ENCODE peak calls at places on chromosome 4, in eight cellular contexts. One of them, this sample, is unnamed.

GRCh38 chr4:52198356-52198755 is 147.3 kb downstream of the SPATA18 start:
- DNase-seq in astrocyte of the spinal cord: no peak
- DNase-seq in NCI-H2081: no peak
- DNase-seq in neural crest cell: no peak
- DNase-seq in amygdala: no peak
- DNase-seq in fibroblast of pulmonary artery: no peak
- DNase-seq in sciatic nerve: no peak
- DNase-seq in activated T-cell treated with anti-CD3 and anti-CD28 coated beads, Interleukin-2, amount 50 U/mL, for 72 hours: no peak
- DNase-seq in this sample: no peak

GRCh38 chr4:23361453-23361852 is 528.4 kb downstream of the PPARGC1A start:
- DNase-seq in astrocyte of the spinal cord: no peak
- DNase-seq in NCI-H2081: no peak
- DNase-seq in neural crest cell: no peak
- DNase-seq in amygdala: no peak
- DNase-seq in fibroblast of pulmonary artery: no peak
- DNase-seq in sciatic nerve: no peak
- DNase-seq in activated T-cell treated with anti-CD3 and anti-CD28 coated beads, Interleukin-2, amount 50 U/mL, for 72 hours: no peak
- DNase-seq in this sample: no peak

GRCh38 chr4:186644737-186645261 is 78.9 kb downstream of the FAT1 start:
- DNase-seq in astrocyte of the spinal cord: peak
- DNase-seq in NCI-H2081: no peak
- DNase-seq in neural crest cell: no peak
- DNase-seq in amygdala: no peak
- DNase-seq in fibroblast of pulmonary artery: peak
- DNase-seq in sciatic nerve: no peak
- DNase-seq in activated T-cell treated with anti-CD3 and anti-CD28 coated beads, Interleukin-2, amount 50 U/mL, for 72 hours: no peak
- DNase-seq in this sample: no peak

GRCh38 chr4:78213218-78213617 is 156.1 kb downstream of the FRAS1 start:
- DNase-seq in astrocyte of the spinal cord: no peak
- DNase-seq in NCI-H2081: no peak
- DNase-seq in neural crest cell: no peak
- DNase-seq in amygdala: no peak
- DNase-seq in fibroblast of pulmonary artery: no peak
- DNase-seq in sciatic nerve: no peak
- DNase-seq in activated T-cell treated with anti-CD3 and anti-CD28 coated beads, Interleukin-2, amount 50 U/mL, for 72 hours: no peak
- DNase-seq in this sample: peak

GRCh38 chr4:110211007-110211769 is 12.8 kb upstream of the ELOVL6 start:
- DNase-seq in astrocyte of the spinal cord: peak
- DNase-seq in NCI-H2081: no peak
- DNase-seq in neural crest cell: no peak
- DNase-seq in amygdala: no peak
- DNase-seq in fibroblast of pulmonary artery: peak
- DNase-seq in sciatic nerve: no peak
- DNase-seq in activated T-cell treated with anti-CD3 and anti-CD28 coated beads, Interleukin-2, amount 50 U/mL, for 72 hours: peak
- DNase-seq in this sample: peak

GRCh38 chr4:102715057-102715456 is 45.7 kb downstream of the MANBA start:
- DNase-seq in astrocyte of the spinal cord: no peak
- DNase-seq in NCI-H2081: no peak
- DNase-seq in neural crest cell: no peak
- DNase-seq in amygdala: no peak
- DNase-seq in fibroblast of pulmonary artery: no peak
- DNase-seq in sciatic nerve: no peak
- DNase-seq in activated T-cell treated with anti-CD3 and anti-CD28 coated beads, Interleukin-2, amount 50 U/mL, for 72 hours: no peak
- DNase-seq in this sample: no peak

GRCh38 chr4:4408576-4409335 is 21.9 kb downstream of the NSG1 start:
- DNase-seq in astrocyte of the spinal cord: no peak
- DNase-seq in NCI-H2081: no peak
- DNase-seq in neural crest cell: no peak
- DNase-seq in amygdala: no peak
- DNase-seq in fibroblast of pulmonary artery: no peak
- DNase-seq in sciatic nerve: no peak
- DNase-seq in activated T-cell treated with anti-CD3 and anti-CD28 coated beads, Interleukin-2, amount 50 U/mL, for 72 hours: no peak
- DNase-seq in this sample: no peak

GRCh38 chr4:7518871-7519637 is 84.3 kb upstream of the PSAPL1 start:
- DNase-seq in astrocyte of the spinal cord: no peak
- DNase-seq in NCI-H2081: peak
- DNase-seq in neural crest cell: no peak
- DNase-seq in amygdala: no peak
- DNase-seq in fibroblast of pulmonary artery: no peak
- DNase-seq in sciatic nerve: no peak
- DNase-seq in activated T-cell treated with anti-CD3 and anti-CD28 coated beads, Interleukin-2, amount 50 U/mL, for 72 hours: no peak
- DNase-seq in this sample: peak

GRCh38 chr4:174420317-174420716 is 102.0 kb downstream of the HPGD start:
- DNase-seq in astrocyte of the spinal cord: no peak
- DNase-seq in NCI-H2081: no peak
- DNase-seq in neural crest cell: no peak
- DNase-seq in amygdala: no peak
- DNase-seq in fibroblast of pulmonary artery: no peak
- DNase-seq in sciatic nerve: no peak
- DNase-seq in activated T-cell treated with anti-CD3 and anti-CD28 coated beads, Interleukin-2, amount 50 U/mL, for 72 hours: no peak
- DNase-seq in this sample: no peak

GRCh38 chr4:41301137-41301536 is 44.4 kb downstream of the UCHL1 start:
- DNase-seq in astrocyte of the spinal cord: no peak
- DNase-seq in NCI-H2081: no peak
- DNase-seq in neural crest cell: no peak
- DNase-seq in amygdala: no peak
- DNase-seq in fibroblast of pulmonary artery: no peak
- DNase-seq in sciatic nerve: no peak
- DNase-seq in activated T-cell treated with anti-CD3 and anti-CD28 coated beads, Interleukin-2, amount 50 U/mL, for 72 hours: no peak
- DNase-seq in this sample: no peak

GRCh38 chr4:19940861-19941260 is 310.8 kb upstream of the SLIT2 start:
- DNase-seq in astrocyte of the spinal cord: no peak
- DNase-seq in NCI-H2081: no peak
- DNase-seq in neural crest cell: no peak
- DNase-seq in amygdala: no peak
- DNase-seq in fibroblast of pulmonary artery: no peak
- DNase-seq in sciatic nerve: no peak
- DNase-seq in activated T-cell treated with anti-CD3 and anti-CD28 coated beads, Interleukin-2, amount 50 U/mL, for 72 hours: no peak
- DNase-seq in this sample: no peak

GRCh38 chr4:141375855-141376254 is 155.2 kb downstream of the ZNF330 start:
- DNase-seq in astrocyte of the spinal cord: peak
- DNase-seq in NCI-H2081: no peak
- DNase-seq in neural crest cell: no peak
- DNase-seq in amygdala: no peak
- DNase-seq in fibroblast of pulmonary artery: peak
- DNase-seq in sciatic nerve: no peak
- DNase-seq in activated T-cell treated with anti-CD3 and anti-CD28 coated beads, Interleukin-2, amount 50 U/mL, for 72 hours: no peak
- DNase-seq in this sample: peak

GRCh38 chr4:108651068-108651794 is 832 bp downstream of the OSTC start:
- DNase-seq in astrocyte of the spinal cord: peak
- DNase-seq in NCI-H2081: no peak
- DNase-seq in neural crest cell: peak
- DNase-seq in amygdala: no peak
- DNase-seq in fibroblast of pulmonary artery: peak
- DNase-seq in sciatic nerve: no peak
- DNase-seq in activated T-cell treated with anti-CD3 and anti-CD28 coated beads, Interleukin-2, amount 50 U/mL, for 72 hours: no peak
- DNase-seq in this sample: peak

GRCh38 chr4:20086768-20087167 is 164.9 kb upstream of the SLIT2 start:
- DNase-seq in astrocyte of the spinal cord: no peak
- DNase-seq in NCI-H2081: no peak
- DNase-seq in neural crest cell: no peak
- DNase-seq in amygdala: no peak
- DNase-seq in fibroblast of pulmonary artery: no peak
- DNase-seq in sciatic nerve: no peak
- DNase-seq in activated T-cell treated with anti-CD3 and anti-CD28 coated beads, Interleukin-2, amount 50 U/mL, for 72 hours: no peak
- DNase-seq in this sample: peak

GRCh38 chr4:170940043-170940724 is 850.4 kb upstream of the AADAT start:
- DNase-seq in astrocyte of the spinal cord: no peak
- DNase-seq in NCI-H2081: no peak
- DNase-seq in neural crest cell: no peak
- DNase-seq in amygdala: no peak
- DNase-seq in fibroblast of pulmonary artery: no peak
- DNase-seq in sciatic nerve: no peak
- DNase-seq in activated T-cell treated with anti-CD3 and anti-CD28 coated beads, Interleukin-2, amount 50 U/mL, for 72 hours: no peak
- DNase-seq in this sample: no peak

GRCh38 chr4:2337131-2337723 is 75.3 kb upstream of the MXD4 start:
- DNase-seq in astrocyte of the spinal cord: no peak
- DNase-seq in NCI-H2081: no peak
- DNase-seq in neural crest cell: no peak
- DNase-seq in amygdala: no peak
- DNase-seq in fibroblast of pulmonary artery: no peak
- DNase-seq in sciatic nerve: no peak
- DNase-seq in activated T-cell treated with anti-CD3 and anti-CD28 coated beads, Interleukin-2, amount 50 U/mL, for 72 hours: no peak
- DNase-seq in this sample: no peak

GRCh38 chr4:185634066-185634652 is 98.9 kb upstream of the PDLIM3 start:
- DNase-seq in astrocyte of the spinal cord: no peak
- DNase-seq in NCI-H2081: no peak
- DNase-seq in neural crest cell: no peak
- DNase-seq in amygdala: no peak
- DNase-seq in fibroblast of pulmonary artery: peak
- DNase-seq in sciatic nerve: no peak
- DNase-seq in activated T-cell treated with anti-CD3 and anti-CD28 coated beads, Interleukin-2, amount 50 U/mL, for 72 hours: no peak
- DNase-seq in this sample: no peak

GRCh38 chr4:7805533-7806079 is 134.1 kb downstream of the AFAP1 start:
- DNase-seq in astrocyte of the spinal cord: peak
- DNase-seq in NCI-H2081: peak
- DNase-seq in neural crest cell: no peak
- DNase-seq in amygdala: no peak
- DNase-seq in fibroblast of pulmonary artery: peak
- DNase-seq in sciatic nerve: no peak
- DNase-seq in activated T-cell treated with anti-CD3 and anti-CD28 coated beads, Interleukin-2, amount 50 U/mL, for 72 hours: no peak
- DNase-seq in this sample: peak

GRCh38 chr4:173040200-173040599 is 128.4 kb upstream of the GALNT7 start:
- DNase-seq in astrocyte of the spinal cord: peak
- DNase-seq in NCI-H2081: no peak
- DNase-seq in neural crest cell: no peak
- DNase-seq in amygdala: no peak
- DNase-seq in fibroblast of pulmonary artery: peak
- DNase-seq in sciatic nerve: no peak
- DNase-seq in activated T-cell treated with anti-CD3 and anti-CD28 coated beads, Interleukin-2, amount 50 U/mL, for 72 hours: no peak
- DNase-seq in this sample: peak